ENCODE peak calls at places on chromosomes 4 and X, in five cellular contexts. X is IMR-90, U is SK-N-SH, A is K562, I is GM12878. Y is an unnamed sample.

GRCh38 chrX:136318895-136319597 is 18.3 kb downstream of the ADGRG4 start:
- DNase-seq in X (no peak), I (no peak), A (no peak), U (peak), Y (no peak)

GRCh38 chrX:41781500-41781899 is 57.5 kb downstream of the GPR82 start:
- DNase-seq in X (peak), A (peak), U (peak), I (no peak), Y (peak)

GRCh38 chr4:33722254-33722653 is 2522.1 kb downstream of the ARAP2 start:
- DNase-seq in X (no peak), I (no peak), A (no peak), U (no peak), Y (no peak)

GRCh38 chr4:125420499-125420898 is 105.7 kb downstream of the FAT4 start:
- DNase-seq in X (no peak), U (no peak), I (no peak), A (no peak), Y (no peak)

GRCh38 chr4:1731180-1731579 is 9.9 kb downstream of the TACC3 start:
- DNase-seq in X (peak), I (no peak), U (no peak), A (no peak), Y (no peak)

GRCh38 chr4:10061650-10062415 is 40.5 kb upstream of the SLC2A9 start:
- DNase-seq in I (no peak), U (no peak), X (peak), A (no peak), Y (no peak)

GRCh38 chr4:55758081-55758480 is 61.5 kb upstream of the EXOC1L start:
- DNase-seq in A (no peak), X (no peak), I (no peak), U (no peak), Y (no peak)

GRCh38 chr4:75512336-75513211 is 1.6 kb downstream of the RCHY1 start:
- DNase-seq in A (peak), X (peak), I (peak), U (no peak), Y (no peak)

GRCh38 chr4:175509320-175509719 is 302.7 kb downstream of the GPM6A start:
- DNase-seq in U (no peak), I (no peak), X (no peak), A (no peak), Y (no peak)

DNA sequence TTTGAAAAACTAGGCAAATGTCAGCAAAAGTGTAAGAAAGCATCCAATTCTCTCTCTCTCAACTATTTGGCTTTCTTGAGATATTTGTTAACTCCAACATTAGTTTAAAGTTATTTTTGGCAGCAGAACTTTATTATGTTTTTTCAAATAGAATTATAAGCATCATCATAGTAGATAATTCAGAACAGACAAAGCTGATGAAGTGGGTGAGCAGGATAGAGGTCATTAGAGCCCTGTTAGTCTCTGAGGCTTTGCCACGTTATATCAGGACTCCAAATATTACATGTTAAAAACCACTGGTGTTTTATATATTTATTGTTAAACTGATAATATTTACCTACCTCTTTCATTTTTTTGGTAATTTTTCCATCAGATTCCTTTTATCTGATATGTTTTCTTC is 903.0 kb downstream of the FSTL5 start:
- DNase-seq in U (no peak), I (no peak), A (no peak), X (no peak), Y (no peak)
- TF ChIP-seq SMC3 in U (no peak), I (no peak), A (no peak), X (no peak), Y (no peak)

DNA sequence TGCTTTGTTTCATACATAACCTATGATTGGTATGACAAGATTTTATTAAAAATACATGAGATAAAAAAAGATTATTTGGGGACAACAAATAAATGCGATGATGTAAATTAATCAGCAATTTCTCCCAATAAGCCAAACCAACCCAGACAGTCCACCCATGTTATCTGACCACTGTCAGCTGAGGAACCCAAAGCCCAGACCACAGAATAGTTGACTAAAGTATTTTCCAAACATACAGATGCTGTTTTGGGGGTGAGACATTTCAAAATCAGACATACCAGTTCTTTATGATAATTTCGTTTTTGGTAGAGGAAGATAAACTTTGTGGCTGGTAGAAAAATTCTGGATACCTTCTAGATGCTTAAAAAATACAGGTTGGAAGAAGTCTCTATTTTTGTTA is 650.8 kb upstream of the FAM241A start:
- DNase-seq in U (no peak), A (no peak), I (no peak), X (peak), Y (no peak)
- TF ChIP-seq RCOR1 in U (no peak), A (no peak), I (no peak), X (no peak), Y (no peak)

GRCh38 chr4:169250796-169251195 is 20.0 kb downstream of the SH3RF1 start:
- DNase-seq in A (no peak), I (no peak), X (no peak), U (no peak), Y (no peak)
- TF ChIP-seq SMC3 in A (no peak), I (no peak), X (no peak), U (no peak), Y (no peak)

GRCh38 chr4:153215976-153216375 is 11.7 kb downstream of the TRIM2 start:
- DNase-seq in I (no peak), A (no peak), X (no peak), U (no peak), Y (no peak)

GRCh38 chr4:153209410-153209809 is 5.2 kb downstream of the TRIM2 start:
- DNase-seq in I (no peak), U (no peak), X (no peak), A (no peak), Y (no peak)

GRCh38 chr4:153211986-153212720 is 7.9 kb downstream of the TRIM2 start:
- DNase-seq in I (no peak), X (peak), U (no peak), A (no peak), Y (no peak)

GRCh38 chr4:153216546-153216945 is 12.3 kb downstream of the TRIM2 start:
- DNase-seq in U (no peak), A (no peak), I (no peak), X (no peak), Y (no peak)

GRCh38 chr4:153212755-153213154 is 8.5 kb downstream of the TRIM2 start:
- DNase-seq in X (no peak), U (no peak), I (no peak), A (no peak), Y (no peak)
- TF ChIP-seq RCOR1 in X (no peak), U (no peak), I (no peak), A (no peak), Y (no peak)

GRCh38 chr4:94486372-94486801 is 34.6 kb downstream of the PDLIM5 start:
- DNase-seq in I (no peak), X (peak), U (no peak), A (no peak), Y (no peak)

GRCh38 chr4:94488667-94489066 is 36.9 kb downstream of the PDLIM5 start:
- DNase-seq in X (peak), A (no peak), I (no peak), U (no peak), Y (peak)

GRCh38 chr4:94490437-94490836 is 38.7 kb downstream of the PDLIM5 start:
- DNase-seq in A (no peak), X (no peak), I (no peak), U (no peak), Y (no peak)

GRCh38 chr4:94491322-94491721 is 39.6 kb downstream of the PDLIM5 start:
- DNase-seq in A (no peak), X (peak), I (no peak), U (no peak), Y (no peak)

GRCh38 chr4:94489075-94489474 is 37.3 kb downstream of the PDLIM5 start:
- DNase-seq in X (no peak), I (no peak), A (no peak), U (no peak), Y (no peak)
- TF ChIP-seq SMC3 in X (no peak), I (no peak), A (no peak), U (no peak), Y (no peak)

GRCh38 chrX:81120270-81120935 is 81.3 kb downstream of the HMGN5 start:
- DNase-seq in I (no peak), U (no peak), X (no peak), A (no peak), Y (no peak)

GRCh38 chrX:81121513-81122363 is 80.0 kb downstream of the HMGN5 start:
- DNase-seq in X (peak), A (peak), I (peak), U (peak), Y (peak)

GRCh38 chrX:81120936-81121351 is 80.8 kb downstream of the HMGN5 start:
- DNase-seq in U (peak), A (peak), I (peak), X (peak), Y (peak)
- TF ChIP-seq RCOR1 in U (no peak), A (no peak), I (no peak), X (no peak), Y (no peak)

GRCh38 chrX:149962010-149962409 is 23.7 kb upstream of the EOLA2 start:
- DNase-seq in I (no peak), A (no peak), X (no peak), U (no peak), Y (no peak)

GRCh38 chrX:149962859-149963757 is 24.8 kb upstream of the EOLA2 start:
- DNase-seq in X (peak), I (peak), A (no peak), U (peak), Y (peak)

DNA sequence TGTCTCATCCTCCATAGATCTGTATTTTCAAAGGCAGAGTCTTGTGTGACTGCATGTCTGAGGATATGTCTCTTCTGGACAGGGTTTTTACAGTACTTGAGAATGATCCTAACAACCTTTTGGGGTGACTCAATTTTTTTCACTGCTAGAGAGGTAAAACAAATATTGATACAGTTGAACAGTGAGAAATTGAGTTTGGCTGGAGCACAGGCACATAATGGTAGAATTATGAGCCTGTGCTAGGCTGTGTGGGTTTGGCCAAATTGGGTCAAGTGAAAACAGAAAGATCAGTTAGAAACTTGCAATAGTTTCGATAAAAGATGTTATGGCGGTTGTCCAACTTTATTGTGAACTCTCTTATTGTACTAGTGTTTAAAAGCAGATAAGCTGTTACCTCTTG is 23.3 kb upstream of the EOLA2 start:
- DNase-seq in U (no peak), A (no peak), X (no peak), I (no peak), Y (no peak)
- TF ChIP-seq SMC3 in U (no peak), A (no peak), X (no peak), I (no peak), Y (no peak)